ENCODE peak calls at places on chromosome 10, in six cellular contexts. O is A549, U is tibial nerve, Q is ovary, G is sigmoid colon, Z is SK-N-SH. R is an unnamed sample.

GRCh38 chr10:9024210-9024609 is 969.7 kb downstream of the GATA3 start:
- DNase-seq in O (no peak), U (no peak), Q (no peak), G (no peak), Z (no peak), R (no peak)

GRCh38 chr10:80509403-80510161 is 28.1 kb upstream of the SH2D4B start:
- DNase-seq in O (peak; percentile 85), U (no peak), Q (no peak), G (peak; percentile 63), Z (no peak), R (no peak)

GRCh38 chr10:88317099-88317498 is 266.0 kb downstream of the RNLS start:
- DNase-seq in O (no peak), U (no peak), Q (no peak), G (no peak), Z (no peak), R (no peak)

GRCh38 chr10:30562787-30563186 is 66.8 kb downstream of the LYZL2 start:
- DNase-seq in O (no peak), U (no peak), Q (no peak), G (no peak), Z (no peak), R (no peak)

GRCh38 chr10:114728325-114728724 is 70.2 kb upstream of the ABLIM1 start:
- DNase-seq in O (no peak), U (no peak), Q (no peak), G (no peak), Z (no peak), R (no peak)

GRCh38 chr10:29730969-29731368 is 96.2 kb upstream of the SVIL start:
- DNase-seq in O (no peak), U (no peak), Q (no peak), G (peak; percentile 82), Z (no peak), R (no peak)

GRCh38 chr10:130498934-130499333 is 362.7 kb downstream of the GLRX3 start:
- DNase-seq in O (no peak), U (no peak), Q (no peak), G (no peak), Z (no peak), R (no peak)

GRCh38 chr10:89644691-89644966 is 413 bp downstream of the PANK1 start:
- DNase-seq in O (no peak), U (no peak), Q (no peak), G (no peak), Z (no peak), R (no peak)

GRCh38 chr10:132004052-132004451 is 22.3 kb upstream of the BNIP3 start:
- DNase-seq in O (no peak), U (no peak), Q (no peak), G (no peak), Z (no peak), R (no peak)

GRCh38 chr10:44186150-44186549 is 198.7 kb downstream of the CXCL12 start:
- DNase-seq in O (no peak), U (peak; percentile 29), Q (no peak), G (peak; percentile 66), Z (no peak), R (no peak)

GRCh38 chr10:23015021-23015707 is 80.2 kb upstream of the MSRB2 start:
- DNase-seq in O (no peak), U (no peak), Q (no peak), G (no peak), Z (no peak), R (no peak)

GRCh38 chr10:47025540-47026300 is 114.5 kb downstream of the PTPN20 start:
- DNase-seq in O (no peak), U (no peak), Q (peak; percentile 9), G (peak; percentile 71), Z (peak; percentile 44), R (no peak)

GRCh38 chr10:122988501-122988900 is 8.3 kb downstream of the PSTK start:
- DNase-seq in O (no peak), U (no peak), Q (no peak), G (no peak), Z (no peak), R (no peak)

GRCh38 chr10:36556468-36556867 is 568.9 kb upstream of the ANKRD30A start:
- DNase-seq in O (no peak), U (no peak), Q (no peak), G (no peak), Z (no peak), R (no peak)

GRCh38 chr10:4144802-4145201 is 359.8 kb upstream of the KLF6 start:
- DNase-seq in O (no peak), U (no peak), Q (no peak), G (no peak), Z (no peak), R (no peak)

GRCh38 chr10:12414278-12414988 is 65.1 kb downstream of the CAMK1D start:
- DNase-seq in O (no peak), U (no peak), Q (no peak), G (no peak), Z (no peak), R (no peak)

GRCh38 chr10:1412531-1413189 is 324.7 kb downstream of the ADARB2 start:
- DNase-seq in O (no peak), U (no peak), Q (no peak), G (no peak), Z (no peak), R (no peak)

GRCh38 chr10:77456414-77456813 is 181.2 kb downstream of the KCNMA1 start:
- DNase-seq in O (no peak), U (no peak), Q (no peak), G (no peak), Z (peak; percentile 49), R (peak; percentile 48)

GRCh38 chr10:126839094-126839761 is 66.0 kb upstream of the DOCK1 start:
- DNase-seq in O (no peak), U (no peak), Q (no peak), G (no peak), Z (no peak), R (peak; percentile 73)

GRCh38 chr10:35470535-35470934 is 134.2 kb downstream of the CCNY start:
- DNase-seq in O (no peak), U (no peak), Q (no peak), G (no peak), Z (peak; percentile 55), R (no peak)

GRCh38 chr10:87861566-87861952 is 1.8 kb downstream of the KLLN start:
- DNase-seq in O (no peak), U (peak; percentile 73), Q (peak; percentile 70), G (peak; percentile 89), Z (no peak), R (peak; percentile 79)

GRCh38 chr10:20100157-20100556 is 283.9 kb downstream of the PLXDC2 start:
- DNase-seq in O (peak; percentile 5), U (no peak), Q (no peak), G (no peak), Z (peak; percentile 4), R (no peak)

GRCh38 chr10:91185239-91185875 is 35.1 kb upstream of the PCGF5 start:
- DNase-seq in O (peak; percentile 48), U (no peak), Q (no peak), G (no peak), Z (no peak), R (no peak)

GRCh38 chr10:79930267-79930666 is 18.6 kb downstream of the SFTPD start:
- DNase-seq in O (no peak), U (no peak), Q (no peak), G (no peak), Z (no peak), R (no peak)

GRCh38 chr10:24762161-24762924 is 38.7 kb upstream of the ARHGAP21 start:
- DNase-seq in O (no peak), U (no peak), Q (no peak), G (no peak), Z (no peak), R (no peak)

GRCh38 chr10:10831085-10831484 is 186.6 kb upstream of the CELF2 start:
- DNase-seq in O (no peak), U (peak; percentile 25), Q (no peak), G (peak; percentile 76), Z (no peak), R (peak; percentile 27)

GRCh38 chr10:30114871-30115270 is 55.5 kb upstream of the JCAD start:
- DNase-seq in O (no peak), U (no peak), Q (no peak), G (peak; percentile 79), Z (peak; percentile 56), R (no peak)

GRCh38 chr10:5968681-5969453 is 8.5 kb downstream of the IL15RA start:
- DNase-seq in O (peak; percentile 14), U (no peak), Q (peak; percentile 8), G (peak; percentile 53), Z (no peak), R (no peak)

GRCh38 chr10:7491949-7492659 is 81.3 kb upstream of the SFMBT2 start:
- DNase-seq in O (no peak), U (no peak), Q (no peak), G (no peak), Z (no peak), R (no peak)

GRCh38 chr10:117534321-117535044 is 8.1 kb upstream of the EMX2 start:
- DNase-seq in O (no peak), U (no peak), Q (no peak), G (no peak), Z (no peak), R (no peak)

GRCh38 chr10:35668865-35669650 is 27.0 kb upstream of the FZD8 start:
- DNase-seq in O (no peak), U (no peak), Q (no peak), G (no peak), Z (no peak), R (no peak)

GRCh38 chr10:15167411-15168295 is 840 bp downstream of the NMT2 start:
- DNase-seq in O (peak; percentile 48), U (peak; percentile 13), Q (peak; percentile 75), G (peak; percentile 77), Z (peak; percentile 78), R (peak; percentile 56)

GRCh38 chr10:44387853-44388251 is 3.0 kb upstream of the CXCL12 start:
- DNase-seq in O (no peak), U (no peak), Q (no peak), G (peak; percentile 60), Z (no peak), R (no peak)

DNA sequence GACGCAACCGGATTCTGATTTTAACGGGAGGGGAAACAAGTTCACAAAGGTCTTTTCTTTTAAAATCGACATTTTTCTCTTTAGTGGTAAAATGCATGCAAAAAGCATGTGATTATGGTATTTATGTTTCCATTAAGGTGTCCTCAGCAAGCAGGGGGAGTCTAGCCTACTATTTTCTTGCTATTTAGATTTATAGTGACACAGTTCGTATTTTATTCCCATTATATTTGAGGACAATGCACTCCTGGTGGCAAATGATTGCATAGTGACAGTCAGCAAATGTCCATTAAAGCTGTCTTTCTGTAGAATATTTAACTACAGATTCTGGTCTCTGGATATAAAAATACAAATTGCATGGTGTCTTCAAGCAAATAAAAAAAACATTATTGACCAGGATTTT is 554.2 kb downstream of the PARD3 start:
- DNase-seq in O (no peak), U (no peak), Q (no peak), G (no peak), Z (no peak), R (no peak)
- TF ChIP-seq EP300 in O (no peak), U (no peak), Q (no peak), G (no peak), Z (no peak), R (no peak)

GRCh38 chr10:111075577-111076185 is 1.1 kb upstream of the ADRA2A start:
- DNase-seq in O (no peak), U (no peak), Q (no peak), G (no peak), Z (no peak), R (no peak)
- H3K4me3 ChIP-seq in O (peak overlapping the region; percentile 61), U (peak overlapping the region; percentile 50), Q (peak overlapping the region; percentile 51), G (peak overlapping the region; percentile 40), Z (peak overlapping the region; percentile 70), R (no peak overlapping the region)

GRCh38 chr10:71747808-71748523 is 25.4 kb downstream of the VSIR start:
- DNase-seq in O (no peak), U (no peak), Q (no peak), G (no peak), Z (no peak), R (peak; percentile 66)
- TF ChIP-seq EP300 in O (no peak), U (no peak), Q (no peak), G (no peak), Z (no peak), R (no peak)

GRCh38 chr10:17673517-17674051 is 29.6 kb downstream of the STAM start:
- DNase-seq in O (peak; percentile 72), U (no peak), Q (no peak), G (no peak), Z (no peak), R (no peak)
- H3K4me3 ChIP-seq in O (peak overlapping the region; percentile 11), U (no peak overlapping the region), Q (no peak overlapping the region), G (no peak overlapping the region), Z (peak overlapping the region; percentile 6), R (no peak overlapping the region)

R was measured in transverse colon.